ENCODE peak calls at places on chromosomes 7 and 10, in four cellular contexts. L is neural crest cell, M is IMR-90, D is OCI-LY7. S is an unnamed sample.

GRCh38 chr7:159117366-159118219 is 27.1 kb downstream of the VIPR2 start:
- DNase-seq in L (no peak), M (no peak), D (no peak), S (no peak)

GRCh38 chr10:34780818-34781380 is 34.2 kb downstream of the PARD3 start:
- DNase-seq in L (peak), M (peak), D (peak), S (peak)

GRCh38 chr7:121300685-121301084 is 28.1 kb upstream of the WNT16 start:
- DNase-seq in L (no peak), M (no peak), D (no peak), S (no peak)

GRCh38 chr10:13046861-13047528 is 45.5 kb upstream of the CCDC3 start:
- DNase-seq in L (no peak), M (no peak), D (no peak), S (no peak)

GRCh38 chr7:5197811-5198210 is 7.8 kb downstream of the WIPI2 start:
- DNase-seq in L (no peak), M (no peak), D (no peak), S (no peak)

GRCh38 chr7:137771679-137772078 is 75.1 kb downstream of the DGKI start:
- DNase-seq in L (no peak), M (peak), D (no peak), S (no peak)

GRCh38 chr7:108576110-108576509 is 6.4 kb downstream of the DNAJB9 start:
- DNase-seq in L (no peak), M (no peak), D (no peak), S (no peak)

GRCh38 chr10:89891006-89891405 is 189.6 kb downstream of the KIF20B start:
- DNase-seq in L (no peak), M (no peak), D (no peak), S (no peak)

GRCh38 chr10:42864575-42864974 is 82.0 kb downstream of the BMS1 start:
- DNase-seq in L (no peak), M (peak), D (peak), S (no peak)

GRCh38 chr10:101686133-101686925 is 8.6 kb downstream of the FBXW4 start:
- DNase-seq in L (no peak), M (peak), D (no peak), S (no peak)

GRCh38 chr10:106728232-106728631 is 436.3 kb downstream of the SORCS1 start:
- DNase-seq in L (no peak), M (no peak), D (no peak), S (no peak)

GRCh38 chr10:114714281-114714741 is 56.2 kb upstream of the ABLIM1 start:
- DNase-seq in L (no peak), M (peak), D (no peak), S (no peak)

GRCh38 chr10:104925232-104925851 is 284.3 kb downstream of the SORCS3 start:
- DNase-seq in L (peak), M (no peak), D (peak), S (peak)

GRCh38 chr10:34286136-34286739 is 528.9 kb downstream of the PARD3 start:
- DNase-seq in L (no peak), M (peak), D (no peak), S (no peak)

GRCh38 chr7:155408657-155409586 is 49.0 kb upstream of the EN2 start:
- DNase-seq in L (no peak), M (no peak), D (no peak), S (no peak)

GRCh38 chr10:117970962-117971361 is 75.8 kb downstream of the RAB11FIP2 start:
- DNase-seq in L (no peak), M (no peak), D (no peak), S (no peak)
- TF ChIP-seq CTCF in L (no peak), M (no peak), D (no peak), S (no peak)

DNA sequence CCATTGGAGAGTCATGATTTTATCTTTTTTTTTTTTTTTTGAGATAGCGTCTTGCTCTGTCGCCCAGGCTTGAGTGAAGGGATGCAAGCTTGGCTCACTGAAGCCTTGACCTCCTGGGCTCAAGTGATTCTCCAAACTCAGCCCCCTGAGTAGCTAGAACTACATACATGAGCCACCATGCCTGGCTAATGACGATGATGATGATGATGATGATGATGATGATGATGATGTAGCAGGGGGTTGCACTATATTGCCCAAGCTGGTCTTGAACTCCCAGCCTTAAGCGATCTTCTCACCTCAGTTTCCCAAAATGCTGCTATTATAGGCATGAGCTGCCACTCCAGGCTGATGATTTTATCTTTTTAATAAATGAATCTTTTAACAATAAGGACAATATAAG is 13.9 kb upstream of the PLAC9 start:
- DNase-seq in L (no peak), M (no peak), D (no peak), S (no peak)
- TF ChIP-seq CTCF in L (no peak), M (no peak), D (no peak), S (no peak)

GRCh38 chr7:15199482-15199881 is 296.9 kb upstream of the DGKB start:
- DNase-seq in L (no peak), M (peak), D (no peak), S (no peak)
- TF ChIP-seq CTCF in L (peak), M (peak), D (peak), S (peak)

GRCh38 chr10:3944591-3944990 is 159.6 kb upstream of the KLF6 start:
- DNase-seq in L (no peak), M (no peak), D (no peak), S (no peak)
- TF ChIP-seq CTCF in L (no peak), M (no peak), D (no peak), S (no peak)

DNA sequence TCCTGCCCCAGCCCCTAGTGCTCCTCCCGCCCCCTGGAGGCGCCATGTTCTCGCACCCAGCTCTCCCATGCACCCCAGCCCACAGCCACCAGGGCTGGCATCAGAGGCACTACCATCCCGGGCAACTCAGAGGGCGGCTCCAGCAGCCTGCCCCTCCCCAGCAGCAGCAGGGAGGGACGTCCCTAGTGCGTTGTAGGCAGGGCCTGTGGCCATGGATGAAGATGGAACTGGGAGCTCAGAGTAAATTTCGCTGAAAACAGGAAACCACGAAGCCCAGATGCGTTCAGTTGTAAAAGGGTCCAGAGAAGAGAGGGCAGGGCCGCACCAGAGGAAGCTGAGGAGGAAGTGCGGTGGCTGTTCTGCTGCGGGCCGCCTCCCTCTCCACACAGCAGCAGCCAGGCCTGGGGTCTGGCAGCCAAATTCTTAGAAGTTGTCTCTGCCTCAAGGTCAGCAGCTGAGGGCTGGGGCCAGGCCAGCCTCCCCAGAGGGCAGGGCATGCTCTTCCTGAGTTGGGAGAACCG is 24.6 kb downstream of the VSIR start:
- DNase-seq in L (no peak), M (no peak), D (peak), S (peak)
- TF ChIP-seq CTCF in L (no peak), M (no peak), D (peak), S (no peak)

GRCh38 chr7:46685051-46685450 is 764.0 kb upstream of the IGFBP3 start:
- DNase-seq in L (no peak), M (no peak), D (peak), S (no peak)
- TF ChIP-seq CTCF in L (no peak), M (no peak), D (peak), S (no peak)

DNA sequence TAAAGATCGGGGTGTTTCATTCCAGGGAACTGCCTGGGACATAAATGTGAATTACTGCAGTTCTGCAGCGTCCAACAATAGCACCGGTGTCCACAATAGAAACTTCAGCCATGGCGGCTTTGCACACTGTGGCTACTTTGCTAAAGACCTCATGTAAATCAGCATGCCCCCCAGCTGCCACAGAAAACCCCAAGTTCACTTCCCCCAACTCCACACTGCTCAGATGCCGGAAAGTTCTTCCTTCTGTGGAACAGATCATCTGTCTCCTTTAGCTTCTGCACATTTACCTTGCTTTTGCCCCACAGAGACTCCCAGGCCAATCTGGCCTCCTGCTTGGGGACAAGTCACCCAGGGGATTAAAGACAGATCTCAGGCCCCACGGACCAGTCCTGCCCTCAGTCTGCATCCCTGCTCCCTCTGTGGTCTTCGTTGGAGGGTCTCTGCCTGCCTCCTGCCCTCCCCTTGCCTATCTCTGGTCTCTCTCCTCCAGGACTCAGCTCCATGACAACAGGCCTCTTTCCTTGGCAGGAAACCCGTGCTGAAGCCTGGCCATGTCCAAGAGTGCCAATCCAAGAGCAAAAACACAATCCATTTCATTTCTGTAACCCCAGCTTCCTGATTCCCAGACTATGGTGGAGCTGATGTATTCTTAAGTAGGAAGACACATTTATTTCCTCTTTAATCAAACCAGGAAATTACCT is 403.2 kb downstream of the RPS24 start:
- DNase-seq in L (no peak), M (no peak), D (no peak), S (no peak)
- TF ChIP-seq CTCF in L (no peak), M (no peak), D (no peak), S (no peak)

GRCh38 chr10:49281461-49281860 is 17.5 kb upstream of the C10orf71 start:
- DNase-seq in L (no peak), M (no peak), D (no peak), S (no peak)
- TF ChIP-seq CTCF in L (peak), M (no peak), D (peak), S (peak)

GRCh38 chr10:65358565-65358964 is 1567.3 kb upstream of the LRRTM3 start:
- DNase-seq in L (no peak), M (no peak), D (no peak), S (no peak)
- TF ChIP-seq CTCF in L (peak), M (peak), D (peak), S (peak)

S was measured in GM13977.